ENCODE peak calls at places on chromosomes 11 and 22, in six cellular contexts. M is sigmoid colon, Z is AG04450, V is cardiac muscle cell, W is PC-9, Y is heart right ventricle. G is an unnamed sample.

GRCh38 chr22:17566776-17567175 is 3.5 kb downstream of the SLC25A18 start:
- DNase-seq in M (no peak), Y (no peak), Z (no peak), V (no peak), W (no peak), G (no peak)

GRCh38 chr11:126172596-126173038 is 38.8 kb downstream of the RPUSD4 start:
- DNase-seq in V (peak; percentile 67), Y (no peak), Z (peak; percentile 21), M (no peak), W (no peak), G (no peak)

GRCh38 chr11:3119141-3119821 is 45.8 kb downstream of the OSBPL5 start:
- DNase-seq in W (no peak), Z (no peak), Y (no peak), M (peak; percentile 59), V (no peak), G (no peak)

GRCh38 chr11:46886211-46886610 is 32.1 kb downstream of the LRP4 start:
- DNase-seq in V (no peak), W (no peak), M (no peak), Z (no peak), Y (no peak), G (no peak)

GRCh38 chr11:3855808-3856491 is 486 bp downstream of the STIM1 start:
- DNase-seq in W (peak; percentile 43), Y (peak; percentile 24), V (no peak), M (peak; percentile 79), Z (no peak), G (no peak)

GRCh38 chr11:82701847-82702520 is 31.7 kb downstream of the FAM181B start:
- DNase-seq in Z (no peak), Y (no peak), M (no peak), V (peak; percentile 61), W (no peak), G (no peak)

GRCh38 chr11:67630230-67630942 is 649 bp upstream of the NUDT8 start:
- DNase-seq in V (peak; percentile 99), Y (peak; percentile 98), Z (peak; percentile 87), M (peak; percentile 99), W (peak; percentile 100), G (peak; percentile 97)

GRCh38 chr11:68242616-68243015 is 29.2 kb downstream of the C11orf24 start:
- DNase-seq in V (no peak), Y (no peak), M (no peak), Z (no peak), W (no peak), G (no peak)

GRCh38 chr11:72814831-72815618 is 814 bp downstream of the ATG16L2 start:
- DNase-seq in Y (peak; percentile 41), V (peak; percentile 45), Z (no peak), W (peak; percentile 73), M (no peak), G (no peak)

GRCh38 chr11:121595717-121596156 is 143.0 kb upstream of the SORL1-AS1 start:
- DNase-seq in V (peak; percentile 99), Z (peak; percentile 98), W (peak; percentile 19), M (peak; percentile 86), Y (no peak), G (no peak)

GRCh38 chr11:68398870-68399865 is 61.4 kb upstream of the PPP6R3 start:
- DNase-seq in V (peak; percentile 74), W (no peak), Z (no peak), Y (peak; percentile 85), M (peak; percentile 96), G (no peak)

GRCh38 chr11:66546368-66546965 is at the start of gene ACTN3:
- DNase-seq in M (peak; percentile 87), V (peak; percentile 41), W (no peak), Z (no peak), Y (peak; percentile 32), G (no peak)

GRCh38 chr11:10543782-10544181 is 2.8 kb upstream of the RNF141 start:
- DNase-seq in V (no peak), W (no peak), M (no peak), Z (no peak), Y (no peak), G (no peak)

GRCh38 chr11:132311703-132312102 is 941.3 kb downstream of the NTM start:
- DNase-seq in Y (no peak), W (no peak), Z (no peak), M (no peak), V (no peak), G (no peak)

GRCh38 chr11:116697011-116697410 is 75.8 kb downstream of the BUD13 start:
- DNase-seq in W (no peak), Z (no peak), M (no peak), Y (no peak), V (no peak), G (no peak)

GRCh38 chr11:114264381-114264780 is 31.8 kb upstream of the NNMT start:
- DNase-seq in W (no peak), V (no peak), Y (no peak), M (no peak), Z (no peak), G (no peak)

GRCh38 chr11:83097671-83098070 is 26.0 kb upstream of the RAB30 start:
- DNase-seq in Y (no peak), W (no peak), M (no peak), V (no peak), Z (no peak), G (no peak)

GRCh38 chr11:62889484-62890437 is 9.1 kb downstream of the SLC3A2 start:
- DNase-seq in M (no peak), Y (no peak), Z (no peak), V (peak; percentile 47), W (no peak), G (no peak)

GRCh38 chr11:19905280-19905853 is 192.7 kb downstream of the NAV2 start:
- DNase-seq in W (no peak), Y (no peak), M (no peak), V (peak; percentile 75), Z (no peak), G (no peak)

GRCh38 chr11:30596832-30597231 is 10.7 kb upstream of the MPPED2 start:
- DNase-seq in Z (no peak), V (no peak), Y (no peak), W (no peak), M (no peak), G (no peak)

GRCh38 chr11:57222239-57222638 is 14.8 kb downstream of the APLNR start:
- DNase-seq in Z (no peak), W (no peak), M (no peak), V (peak; percentile 44), Y (no peak), G (no peak)

GRCh38 chr11:116193321-116194114 is 579.3 kb downstream of the BUD13 start:
- DNase-seq in M (peak; percentile 68), Y (peak; percentile 50), V (peak; percentile 78), Z (peak; percentile 36), W (peak; percentile 8), G (peak; percentile 37)

GRCh38 chr11:57547854-57548377 is 10.5 kb downstream of the SMTNL1 start:
- DNase-seq in Y (no peak), V (no peak), Z (no peak), M (no peak), W (no peak), G (no peak)

DNA sequence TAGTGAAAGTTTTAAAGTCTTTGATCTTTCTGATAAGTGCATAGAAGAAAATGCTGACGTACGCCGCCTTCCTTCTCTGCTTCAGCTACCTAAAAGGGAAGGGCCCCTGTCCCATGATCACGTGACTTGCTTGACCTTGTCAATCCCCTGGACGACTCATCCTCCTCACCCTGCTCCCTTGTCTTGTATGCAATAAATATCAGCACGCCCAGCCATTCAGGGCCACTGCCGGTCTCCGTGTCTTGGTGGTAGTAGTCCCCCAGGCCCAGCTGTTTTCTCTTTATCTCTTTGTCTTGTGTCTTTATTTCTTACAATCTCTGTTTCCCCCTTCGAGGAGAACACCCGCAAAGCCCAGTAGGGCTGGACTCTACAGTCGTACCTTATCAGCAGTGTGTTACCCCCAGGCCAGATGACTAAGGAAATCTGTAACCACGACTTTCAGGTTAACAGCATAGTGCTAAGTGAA is 6.3 kb downstream of the NUP50 start:
- DNase-seq in W (no peak), Y (no peak), V (peak; percentile 32), Z (no peak), M (no peak), G (no peak)
- H3K27ac ChIP-seq in W (peak overlapping the region; percentile 20), Y (no peak overlapping the region), V (peak overlapping the region; percentile 30), Z (no peak overlapping the region), M (no peak overlapping the region), G (no peak overlapping the region)

GRCh38 chr11:64035581-64035980 is at the start of gene FLRT1:
- DNase-seq in Z (no peak), V (no peak), Y (no peak), M (no peak), W (no peak), G (peak; percentile 53)

GRCh38 chr11:64038500-64038899 is 2.8 kb downstream of the FLRT1 start:
- DNase-seq in V (no peak), Y (no peak), W (no peak), Z (no peak), M (no peak), G (no peak)

GRCh38 chr11:64039012-64039665 is 3.4 kb downstream of the FLRT1 start:
- DNase-seq in Y (no peak), Z (no peak), W (no peak), V (no peak), M (no peak), G (no peak)

GRCh38 chr11:64036081-64037026 is 623 bp downstream of the FLRT1 start:
- DNase-seq in Y (peak; percentile 34), V (peak; percentile 40), Z (no peak), W (no peak), M (peak; percentile 79), G (peak; percentile 42)

GRCh38 chr11:64037027-64037633 is 1.4 kb downstream of the FLRT1 start:
- DNase-seq in Y (no peak), M (no peak), Z (no peak), V (no peak), W (no peak), G (peak; percentile 54)
- H3K27me3 ChIP-seq in Y (peaks cover 24% of the 10 kb centered on the region), M (peaks cover 9% of the 10 kb centered on the region), Z (peaks cover 37% of the 10 kb centered on the region), V (peaks cover 63% of the 10 kb centered on the region), W (no peaks in the 10 kb centered on the region), G (no peaks in the 10 kb centered on the region)

GRCh38 chr11:74534216-74534615 is 40.7 kb upstream of the LIPT2 start:
- DNase-seq in M (no peak), Y (no peak), Z (no peak), V (no peak), W (no peak), G (no peak)
- H3K27ac ChIP-seq in M (no peak overlapping the region), Y (no peak overlapping the region), Z (no peak overlapping the region), V (no peak overlapping the region), W (peak overlapping the region; percentile 67), G (no peak overlapping the region)

GRCh38 chr22:37336474-37337028 is 54.2 kb downstream of the CYTH4 start:
- DNase-seq in W (peak; percentile 69), Y (no peak), V (no peak), Z (no peak), M (no peak), G (no peak)

GRCh38 chr22:37334461-37334858 is 52.2 kb downstream of the CYTH4 start:
- DNase-seq in M (no peak), Y (no peak), Z (no peak), W (no peak), V (no peak), G (no peak)

GRCh38 chr22:37334859-37335818 is 52.8 kb downstream of the CYTH4 start:
- DNase-seq in V (peak; percentile 28), Y (no peak), W (no peak), Z (no peak), M (no peak), G (no peak)

GRCh38 chr22:37337204-37337943 is 55.1 kb downstream of the CYTH4 start:
- DNase-seq in W (peak; percentile 78), Z (no peak), V (peak; percentile 34), M (no peak), Y (no peak), G (no peak)

DNA sequence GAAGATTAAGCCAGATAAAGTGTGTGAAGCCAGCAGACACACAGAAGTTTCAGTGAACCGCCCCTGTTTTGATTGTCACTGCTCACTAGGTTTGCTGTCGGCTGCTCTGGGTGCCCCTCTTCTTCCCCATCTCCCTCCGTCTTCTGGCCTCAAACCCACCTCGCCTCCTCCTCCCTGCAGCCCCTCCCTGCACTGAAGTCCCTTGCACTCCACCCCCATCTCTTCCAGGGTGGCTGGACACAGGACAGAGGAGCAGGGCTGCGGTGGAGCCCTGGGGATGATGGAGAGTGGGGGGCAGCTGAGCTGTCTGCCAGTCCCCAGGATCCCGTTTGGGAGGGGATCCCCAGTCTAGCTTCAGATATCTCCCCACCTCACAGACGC is 53.5 kb downstream of the CYTH4 start:
- DNase-seq in W (no peak), M (no peak), Y (no peak), V (no peak), Z (no peak), G (no peak)
- H3K27me3 ChIP-seq in W (no peaks in the 10 kb centered on the region), M (peaks cover 90% of the 10 kb centered on the region), Y (peaks cover 99% of the 10 kb centered on the region), V (peaks cover 80% of the 10 kb centered on the region), Z (peaks cover 3% of the 10 kb centered on the region), G (no peaks in the 10 kb centered on the region)